ENCODE peak calls at places on chromosomes 3 and 15, in ten cellular contexts. Z, V, B, L, Q, X, K, J, P and I are unnamed samples. For H3K36me3, the result is how much of the 10 kb centered on the place peaks cover.

GRCh38 chr15:74954515-74954914 is 2.1 kb downstream of the RPP25 start:
- DNase-seq in B (no peak), Z (no peak), Q (peak), K (no peak), V (peak), J (no peak), L (no peak), P (no peak), X (no peak), I (no peak)

GRCh38 chr15:41849861-41850260 is 11.2 kb downstream of the PLA2G4B start:
- DNase-seq in K (no peak), V (no peak), X (no peak), B (no peak), J (peak), Z (no peak), L (no peak), P (no peak), Q (no peak), I (peak)

GRCh38 chr15:72796515-72797337 is 13.2 kb upstream of the ADPGK start:
- DNase-seq in J (no peak), V (peak), X (peak), P (peak), Q (peak), B (peak), Z (peak), K (no peak), L (peak), I (peak)

GRCh38 chr3:163939926-163940325 is 1138.4 kb downstream of the SI start:
- DNase-seq in P (no peak), X (no peak), B (no peak), Z (no peak), Q (no peak), V (peak), J (no peak), K (no peak), L (no peak), I (no peak)

GRCh38 chr3:32239638-32240550 is 1.4 kb downstream of the CMTM8 start:
- DNase-seq in L (no peak), X (peak), P (no peak), V (peak), K (no peak), Z (no peak), J (no peak), B (peak), Q (peak), I (no peak)

GRCh38 chr3:18190646-18191045 is 234.5 kb downstream of the SATB1 start:
- DNase-seq in K (no peak), Z (no peak), X (no peak), J (no peak), Q (peak), P (no peak), L (no peak), B (no peak), V (no peak), I (no peak)

GRCh38 chr3:42843730-42844713 is 31.7 kb downstream of the CYP8B1 start:
- DNase-seq in V (no peak), K (no peak), Q (peak), X (peak), J (no peak), P (no peak), L (no peak), B (no peak), Z (peak), I (no peak)

GRCh38 chr3:113043686-113044085 is 52.9 kb downstream of the GTPBP8 start:
- DNase-seq in K (no peak), Q (no peak), B (no peak), V (no peak), L (no peak), X (no peak), J (no peak), P (no peak), Z (no peak), I (no peak)

GRCh38 chr15:66043264-66043663 is 174.0 kb downstream of the RAB11A start:
- DNase-seq in B (no peak), X (no peak), Z (no peak), V (no peak), J (no peak), L (no peak), P (no peak), K (no peak), Q (no peak), I (no peak)

GRCh38 chr3:27584874-27585273 is 100.7 kb upstream of the SLC4A7 start:
- DNase-seq in J (no peak), Z (no peak), L (no peak), K (no peak), Q (no peak), P (no peak), X (no peak), B (no peak), V (no peak), I (no peak)

GRCh38 chr3:7536921-7537320 is 676.0 kb downstream of the GRM7 start:
- DNase-seq in Z (no peak), P (no peak), X (no peak), J (no peak), L (no peak), B (no peak), Q (no peak), K (no peak), V (no peak), I (no peak)

GRCh38 chr15:80036067-80036466 is 23.4 kb upstream of the ZFAND6 start:
- DNase-seq in V (no peak), P (no peak), B (no peak), Q (no peak), X (no peak), J (no peak), K (no peak), Z (no peak), L (no peak), I (no peak)

GRCh38 chr15:59190291-59190690 is 16.4 kb upstream of the LDHAL6B start:
- DNase-seq in L (no peak), P (no peak), K (no peak), Q (no peak), B (no peak), Z (no peak), V (no peak), X (no peak), J (no peak), I (no peak)

GRCh38 chr3:190825389-190826016 is 37.0 kb downstream of the GMNC start:
- DNase-seq in K (no peak), B (no peak), L (no peak), J (no peak), X (no peak), P (no peak), Q (no peak), V (no peak), Z (no peak), I (no peak)

GRCh38 chr3:155646554-155647189 is 98.2 kb downstream of the PLCH1 start:
- DNase-seq in B (no peak), Q (no peak), L (no peak), P (no peak), X (no peak), V (no peak), K (no peak), Z (no peak), J (no peak), I (no peak)

GRCh38 chr15:43408789-43409188 is 37.9 kb downstream of the TUBGCP4 start:
- DNase-seq in B (no peak), L (no peak), J (no peak), X (no peak), K (no peak), V (no peak), P (no peak), Z (no peak), Q (peak), I (no peak)

GRCh38 chr3:10332481-10333358 is 11.8 kb upstream of the SEC13 start:
- DNase-seq in B (no peak), P (no peak), X (peak), Z (no peak), V (no peak), L (no peak), K (no peak), J (no peak), Q (no peak), I (no peak)

GRCh38 chr3:33940149-33940548 is 141.7 kb downstream of the PDCD6IP start:
- DNase-seq in V (no peak), K (no peak), X (no peak), Q (no peak), B (no peak), Z (no peak), P (no peak), L (no peak), J (no peak), I (no peak)

GRCh38 chr3:106092792-106093191 is 224.0 kb upstream of the CBLB start:
- DNase-seq in Z (no peak), L (no peak), K (no peak), B (no peak), J (no peak), P (no peak), V (no peak), Q (no peak), X (no peak), I (no peak)

GRCh38 chr15:38545179-38545578 is 19.4 kb downstream of the RASGRP1 start:
- DNase-seq in P (no peak), L (no peak), X (no peak), Q (peak), Z (no peak), J (no peak), K (no peak), B (no peak), V (no peak), I (no peak)

GRCh38 chr3:70519005-70519404 is 206.6 kb upstream of the MDFIC2 start:
- DNase-seq in V (no peak), Q (no peak), B (no peak), K (no peak), X (no peak), P (no peak), L (no peak), Z (no peak), J (no peak), I (no peak)

GRCh38 chr3:165643433-165643824 is 193.8 kb downstream of the BCHE start:
- DNase-seq in Z (no peak), L (no peak), B (no peak), Q (peak), P (no peak), J (no peak), K (no peak), X (no peak), V (no peak), I (no peak)

GRCh38 chr15:88178631-88179030 is 77.9 kb downstream of the NTRK3 start:
- DNase-seq in J (no peak), Z (no peak), K (no peak), B (no peak), V (no peak), X (no peak), Q (no peak), L (no peak), P (no peak), I (no peak)

GRCh38 chr15:101528108-101528916 is 38.8 kb upstream of the PCSK6 start:
- DNase-seq in Q (peak), V (no peak), B (peak), X (peak), P (peak), Z (peak), K (no peak), L (peak), J (peak), I (no peak)

GRCh38 chr3:115790759-115791158 is 167.4 kb downstream of the GAP43 start:
- DNase-seq in X (no peak), B (no peak), J (no peak), K (peak), Z (no peak), Q (peak), L (no peak), P (no peak), V (no peak), I (peak)

GRCh38 chr15:60718661-60719069 is 239.7 kb upstream of the ICE2 start:
- DNase-seq in Z (no peak), Q (peak), P (no peak), B (no peak), L (no peak), X (no peak), K (no peak), J (no peak), V (no peak), I (no peak)

GRCh38 chr3:27357665-27358258 is 11.4 kb downstream of the NEK10 start:
- DNase-seq in V (peak), J (no peak), X (peak), L (peak), K (no peak), P (no peak), Z (no peak), Q (peak), B (peak), I (no peak)

GRCh38 chr15:66489179-66489791 is 8.3 kb downstream of the SNAPC5 start:
- DNase-seq in L (no peak), X (no peak), B (no peak), K (no peak), Z (no peak), P (no peak), V (no peak), Q (no peak), J (no peak), I (no peak)

GRCh38 chr15:77144028-77144427 is 73.1 kb upstream of the TSPAN3 start:
- DNase-seq in X (no peak), B (no peak), Q (peak), K (no peak), J (no peak), V (no peak), L (no peak), P (no peak), Z (no peak), I (no peak)

GRCh38 chr3:51340989-51341636 is 44.0 kb upstream of the MANF start:
- DNase-seq in L (no peak), P (no peak), K (no peak), Q (peak), V (peak), J (no peak), Z (no peak), B (peak), X (no peak), I (no peak)

GRCh38 chr3:197736010-197736490 is 654 bp downstream of the RUBCN start:
- DNase-seq in J (no peak), Q (no peak), L (peak), K (no peak), B (peak), Z (no peak), V (peak), P (no peak), X (peak), I (no peak)

GRCh38 chr15:66943456-66944095 is 121.8 kb upstream of the SMAD3 start:
- DNase-seq in B (no peak), Z (no peak), J (no peak), K (no peak), P (peak), X (no peak), L (no peak), V (peak), Q (no peak), I (no peak)

GRCh38 chr3:139481116-139481515 is 4.8 kb upstream of the RBP2 start:
- DNase-seq in J (no peak), V (no peak), X (no peak), L (no peak), Q (no peak), P (no peak), Z (no peak), B (no peak), K (no peak), I (no peak)

DNA sequence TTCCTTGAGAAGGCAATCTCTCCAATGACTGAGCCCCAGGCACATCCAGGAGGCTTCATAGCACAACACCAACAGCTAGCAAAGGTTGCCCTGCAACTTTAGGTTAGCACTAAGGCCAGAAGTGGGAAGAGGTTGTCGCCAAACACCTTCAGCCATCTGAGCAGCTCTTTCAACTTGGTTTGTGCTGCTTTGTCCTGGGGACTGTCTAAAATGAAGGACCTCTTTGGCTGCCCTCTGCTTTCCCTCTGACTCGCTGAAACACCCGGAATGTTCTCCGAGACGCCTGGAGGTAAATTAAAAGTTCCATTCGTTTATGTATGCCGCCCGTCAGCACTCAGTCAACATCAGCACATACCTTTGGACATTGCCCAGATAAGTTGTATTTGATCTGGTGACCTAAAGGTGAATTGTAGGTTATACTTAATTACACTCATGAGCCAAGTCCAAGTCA is 121.2 kb upstream of the NR2F2 start:
- DNase-seq in P (no peak), L (no peak), X (no peak), B (no peak), Z (no peak), K (no peak), V (no peak), J (no peak), Q (no peak), I (no peak)
- H3K4me3 ChIP-seq in P (no peak), L (no peak), X (peak), B (no peak), Z (no peak), K (no peak), V (no peak), J (no peak), Q (no peak), I (no peak)

GRCh38 chr3:98807011-98807410 is 43.9 kb downstream of the ST3GAL6 start:
- DNase-seq in K (no peak), Z (no peak), Q (peak), B (no peak), V (no peak), X (no peak), P (no peak), J (no peak), L (no peak), I (no peak)

GRCh38 chr3:98807565-98807964 is 44.4 kb downstream of the ST3GAL6 start:
- DNase-seq in Z (no peak), Q (no peak), X (no peak), K (no peak), V (no peak), J (no peak), B (no peak), L (no peak), P (no peak), I (no peak)

GRCh38 chr3:98806583-98806982 is 43.4 kb downstream of the ST3GAL6 start:
- DNase-seq in Z (no peak), V (no peak), K (no peak), Q (peak), X (no peak), L (no peak), J (no peak), P (no peak), B (no peak), I (no peak)

GRCh38 chr3:98808071-98808470 is 44.9 kb downstream of the ST3GAL6 start:
- DNase-seq in L (no peak), P (no peak), K (no peak), Q (no peak), B (no peak), J (no peak), X (no peak), V (no peak), Z (no peak), I (no peak)

GRCh38 chr3:98805571-98805970 is 42.4 kb downstream of the ST3GAL6 start:
- DNase-seq in Z (no peak), B (no peak), Q (no peak), L (no peak), X (no peak), P (no peak), J (no peak), V (no peak), K (no peak), I (no peak)
- H3K36me3 ChIP-seq in Z (under half), B (under half), Q (under half), L (half or more), X (under half), P (under half), J (under half), V (under half), K (under half), I (under half)

DNA sequence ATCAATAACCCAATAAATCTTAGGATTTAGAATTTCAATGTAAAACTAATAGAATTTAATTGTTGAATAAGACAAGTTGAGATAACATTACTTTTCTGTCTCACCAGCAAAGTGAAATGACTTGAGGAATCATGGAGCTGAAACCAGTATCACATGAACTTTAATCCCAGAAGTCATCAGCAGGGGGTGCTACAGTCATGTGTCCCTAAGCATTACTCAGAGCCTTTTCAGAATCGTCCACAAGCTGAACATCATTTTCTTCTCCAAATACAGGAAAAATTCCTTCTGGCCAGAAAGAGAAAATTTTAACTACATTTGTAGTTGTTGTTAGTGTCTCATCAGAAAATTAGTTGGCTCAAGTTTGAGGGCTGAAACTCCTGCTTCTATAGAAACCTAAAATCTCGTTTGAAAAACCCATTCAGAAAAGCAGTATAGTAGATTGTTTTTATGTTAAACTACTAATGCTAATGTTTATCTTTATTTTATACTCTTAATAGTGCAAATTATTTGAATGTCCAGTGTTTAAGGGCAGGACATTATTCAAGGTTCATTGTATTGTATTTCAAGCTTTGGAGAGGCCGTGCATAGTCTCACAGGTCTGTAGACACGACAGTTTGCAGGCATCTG is 384.1 kb downstream of the PLOD2 start:
- DNase-seq in J (no peak), V (peak), Z (no peak), X (no peak), B (peak), Q (peak), K (peak), P (no peak), L (no peak), I (no peak)
- TF ChIP-seq CTCF in J (no peak), V (peak), Z (no peak), X (peak), B (peak), Q (peak), K (peak), P (peak), L (peak), I (peak)

GRCh38 chr15:100339999-100340398 is 1.8 kb downstream of the ADAMTS17 start:
- DNase-seq in L (no peak), Z (no peak), Q (no peak), V (no peak), B (no peak), J (no peak), X (no peak), K (no peak), P (no peak), I (no peak)

GRCh38 chr15:100343251-100343650 is 1.5 kb upstream of the ADAMTS17 start:
- DNase-seq in Z (no peak), L (no peak), V (no peak), J (no peak), Q (no peak), K (no peak), B (no peak), P (no peak), X (no peak), I (no peak)

GRCh38 chr15:100338971-100339444 is 2.8 kb downstream of the ADAMTS17 start:
- DNase-seq in P (peak), Q (peak), J (peak), X (peak), K (no peak), V (peak), Z (peak), L (peak), B (peak), I (peak)

GRCh38 chr15:100341662-100342560 is at the start of gene ADAMTS17:
- DNase-seq in B (peak), K (no peak), Q (peak), Z (peak), J (peak), X (peak), V (peak), L (peak), P (peak), I (peak)

DNA sequence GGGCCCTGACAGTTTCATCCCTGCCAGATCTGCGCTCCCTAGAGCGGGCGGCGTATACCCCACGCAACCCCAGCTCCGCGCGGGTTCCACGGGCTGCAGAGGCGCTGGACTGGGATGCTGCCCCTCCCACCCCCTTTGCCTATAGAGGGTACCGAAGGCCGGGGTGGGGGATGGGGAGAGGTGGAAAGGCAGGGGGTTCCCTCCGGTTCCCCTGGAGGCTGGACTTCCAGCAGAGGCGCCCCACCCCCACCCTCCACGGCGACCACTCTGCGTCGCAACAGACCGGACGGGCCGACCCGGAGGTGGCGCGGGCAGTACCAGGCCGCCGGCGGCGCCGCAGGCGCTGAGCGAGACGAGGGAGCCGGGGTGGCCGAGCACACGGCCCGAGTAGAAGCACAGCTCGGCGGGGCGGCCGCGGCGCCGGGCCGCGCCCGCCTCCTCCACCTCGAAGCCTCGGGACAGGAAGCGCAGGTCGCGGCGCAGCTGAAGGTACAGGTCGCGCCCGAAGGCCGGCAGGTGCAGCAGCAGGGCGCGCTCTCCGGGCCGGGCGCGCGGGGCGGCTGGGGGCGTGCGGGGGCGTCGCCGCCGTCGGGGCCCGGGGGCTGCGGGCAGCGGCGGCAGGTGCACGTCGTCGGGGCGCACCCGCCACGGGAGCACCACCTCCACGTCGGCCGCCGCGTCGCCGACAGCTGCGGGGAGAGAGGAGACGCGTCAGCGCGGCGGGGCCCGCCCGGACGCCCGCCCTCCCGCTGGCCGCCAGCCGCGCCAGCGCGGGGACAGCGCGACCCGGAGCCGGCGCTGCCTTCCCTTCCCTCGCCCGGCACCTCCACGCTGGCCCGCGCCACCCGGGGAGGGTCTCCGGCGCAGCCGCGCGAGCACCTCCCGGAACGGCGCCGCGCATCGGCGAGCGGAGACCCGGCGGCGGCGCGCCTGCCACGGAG is 784 bp downstream of the ADAMTS17 start:
- DNase-seq in K (no peak), V (peak), X (no peak), P (peak), Z (no peak), L (no peak), Q (no peak), J (no peak), B (no peak), I (peak)
- H3K4me3 ChIP-seq in K (peak), V (peak), X (peak), P (peak), Z (peak), L (peak), Q (peak), J (peak), B (peak), I (peak)